ENCODE peak calls at places on chromosomes 11 and 22, in eight cellular contexts. H, V, X, P, O, D, N and Y are unnamed samples. For H3K4me1, the result is how much of the 10 kb centered on the place peaks cover.

GRCh38 chr11:68666854-68667253 is 17.5 kb upstream of the GAL start:
- DNase-seq in P (peak), X (no peak), D (no peak), H (no peak), N (no peak), O (no peak), V (no peak), Y (no peak)

GRCh38 chr11:126277780-126278179 is 5.1 kb upstream of the TIRAP start:
- DNase-seq in D (no peak), P (no peak), V (no peak), N (no peak), H (no peak), O (no peak), X (no peak), Y (no peak)

GRCh38 chr11:97072420-97072819 is 682.6 kb downstream of the JRKL start:
- DNase-seq in X (no peak), N (no peak), P (no peak), H (no peak), V (no peak), D (no peak), O (no peak), Y (no peak)

GRCh38 chr11:74282863-74283484 is 28.5 kb downstream of the P4HA3 start:
- DNase-seq in X (no peak), V (no peak), D (no peak), N (no peak), O (no peak), H (no peak), P (no peak), Y (no peak)

GRCh38 chr22:29040385-29041275 is 21.0 kb downstream of the C22orf31 start:
- DNase-seq in N (peak), V (no peak), X (no peak), H (peak), D (no peak), P (peak), O (peak), Y (peak)

GRCh38 chr22:42072606-42073330 is 1.3 kb upstream of the PHETA2 start:
- DNase-seq in P (no peak), O (no peak), D (no peak), V (no peak), X (no peak), N (no peak), H (no peak), Y (no peak)

GRCh38 chr11:69207165-69207889 is 51.6 kb downstream of the SMIM38 start:
- DNase-seq in N (no peak), V (no peak), O (no peak), X (no peak), H (no peak), D (peak), P (no peak), Y (no peak)

GRCh38 chr22:20238567-20239062 is 29.5 kb downstream of the RTN4R start:
- DNase-seq in H (peak), N (peak), X (peak), D (peak), V (no peak), O (peak), P (peak), Y (peak)

GRCh38 chr11:95095858-95096587 is 6.4 kb downstream of the ENDOD1 start:
- DNase-seq in H (no peak), O (no peak), V (no peak), X (no peak), N (no peak), D (no peak), P (no peak), Y (no peak)

GRCh38 chr11:122751298-122752070 is 86.8 kb upstream of the CRTAM start:
- DNase-seq in O (no peak), V (no peak), H (no peak), X (no peak), N (no peak), P (no peak), D (no peak), Y (no peak)

GRCh38 chr11:3085052-3085451 is 27.8 kb upstream of the CARS1 start:
- DNase-seq in V (no peak), N (no peak), H (no peak), X (no peak), D (no peak), P (no peak), O (no peak), Y (no peak)

GRCh38 chr22:17906978-17907730 is 117.2 kb downstream of the MICAL3 start:
- DNase-seq in O (no peak), P (no peak), V (no peak), H (no peak), X (no peak), N (no peak), D (no peak), Y (no peak)

GRCh38 chr11:124481365-124482323 is 36.1 kb upstream of the OR8B8 start:
- DNase-seq in P (peak), X (peak), O (peak), D (no peak), H (no peak), N (peak), V (no peak), Y (peak)

GRCh38 chr11:115872418-115872817 is 368.2 kb upstream of the CADM1 start:
- DNase-seq in H (no peak), P (no peak), V (no peak), N (no peak), O (no peak), X (no peak), D (no peak), Y (no peak)

GRCh38 chr11:96465537-96465936 is 75.7 kb downstream of the JRKL start:
- DNase-seq in D (no peak), V (no peak), P (no peak), O (no peak), X (no peak), H (no peak), N (peak), Y (no peak)

DNA sequence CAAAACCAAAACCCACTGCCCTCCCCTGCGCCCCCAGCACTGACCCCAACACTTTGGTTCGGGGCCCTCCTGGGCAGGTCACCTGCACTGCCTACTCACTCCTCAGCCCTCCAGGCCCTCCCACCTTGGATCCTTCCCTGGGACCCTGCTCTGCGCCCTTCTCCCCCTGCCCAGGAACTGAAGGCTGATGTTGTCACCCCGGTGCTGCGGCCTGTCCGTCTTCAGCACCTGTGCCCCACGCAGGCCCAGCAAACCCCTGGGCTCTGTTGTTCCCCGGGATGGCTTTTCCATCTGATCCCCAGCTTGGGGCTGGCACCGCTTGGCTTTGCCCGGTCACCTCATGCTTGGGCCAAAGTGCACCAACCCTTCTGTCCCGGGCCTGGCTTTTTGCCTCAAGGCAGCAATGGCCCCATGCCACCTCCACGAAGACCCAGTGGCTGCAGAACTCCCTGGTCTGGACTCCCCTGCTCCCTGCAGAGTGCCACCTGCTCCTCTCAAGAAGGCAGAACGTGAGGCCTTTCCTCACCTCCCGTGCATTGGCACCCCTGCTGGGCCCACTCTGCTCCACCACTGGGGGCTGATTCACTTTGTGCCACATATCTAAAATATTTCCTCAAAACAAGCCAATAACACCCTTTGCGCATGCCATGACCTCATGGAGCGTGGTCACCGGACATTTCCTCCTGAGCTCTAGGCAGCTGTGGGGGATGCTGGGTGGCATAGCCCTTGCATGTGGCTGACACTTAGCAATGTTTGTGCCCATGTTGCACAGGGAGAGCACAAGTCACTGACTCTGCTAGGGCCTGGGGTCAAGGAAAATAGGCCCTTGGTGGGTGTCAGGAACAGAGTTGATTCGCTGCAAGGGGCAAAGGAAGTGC is 8.8 kb downstream of the PPM1F start:
- DNase-seq in V (no peak), H (no peak), X (no peak), P (no peak), D (no peak), O (no peak), N (no peak), Y (no peak)
- H3K4me1 ChIP-seq in V (half or more), H (under half), X (under half), P (under half), D (half or more), O (under half), N (half or more), Y (under half)

DNA sequence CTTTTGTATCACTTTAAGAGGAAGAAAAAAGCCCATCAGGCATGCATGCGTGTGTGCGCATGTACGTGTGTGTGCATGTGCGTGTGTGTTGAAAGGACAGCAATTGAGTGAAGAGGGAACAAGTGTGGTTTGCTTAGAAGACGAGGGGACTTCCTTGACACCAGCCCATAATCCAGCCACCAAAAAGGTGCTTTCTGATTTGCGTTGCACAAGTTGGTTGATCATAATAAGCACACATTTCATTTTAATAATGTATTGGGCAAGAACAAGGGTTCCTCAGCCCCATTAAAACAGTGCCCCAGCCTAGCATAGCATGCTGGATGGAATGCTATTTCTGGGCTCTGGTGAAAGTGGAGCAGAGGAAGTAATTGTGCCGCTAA is 493.1 kb downstream of the MIAT start:
- DNase-seq in P (no peak), O (no peak), X (no peak), H (no peak), N (no peak), D (no peak), V (no peak), Y (no peak)
- H3K4me1 ChIP-seq in P (under half), O (under half), X (under half), H (under half), N (under half), D (under half), V (under half), Y (under half)

DNA sequence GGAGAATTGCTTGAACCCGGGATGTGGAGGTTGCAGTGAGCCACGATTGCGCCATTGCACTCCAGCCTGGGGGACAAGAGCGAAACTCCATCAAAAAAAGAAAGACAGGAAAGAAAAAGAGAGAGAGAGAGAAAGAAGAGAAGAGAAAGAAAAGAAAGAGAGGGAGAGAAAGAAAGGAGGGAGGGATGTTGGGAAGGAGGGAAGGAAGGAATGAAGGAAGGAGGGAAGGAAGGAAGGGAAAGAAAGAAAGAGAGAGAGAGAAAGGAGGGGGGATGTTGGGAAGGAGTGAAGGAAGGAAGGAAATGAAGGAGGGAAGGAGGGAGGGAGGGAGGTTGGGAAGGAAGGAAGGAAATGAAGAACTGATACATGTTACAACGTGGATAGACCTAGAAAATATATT is 12.3 kb upstream of the SPINDOC start:
- DNase-seq in O (no peak), X (no peak), H (no peak), N (no peak), D (no peak), V (no peak), P (no peak), Y (no peak)
- H3K4me1 ChIP-seq in O (under half), X (under half), H (under half), N (under half), D (under half), V (under half), P (under half), Y (under half)

GRCh38 chr22:41052661-41053490 is 39.5 kb upstream of the EP300 start:
- DNase-seq in D (no peak), V (no peak), H (no peak), N (no peak), X (no peak), O (peak), P (peak), Y (no peak)

GRCh38 chr22:41050873-41051272 is 41.5 kb upstream of the EP300 start:
- DNase-seq in P (no peak), X (no peak), V (no peak), H (no peak), N (no peak), D (no peak), O (no peak), Y (no peak)

GRCh38 chr22:41043727-41044126 is 48.7 kb upstream of the EP300 start:
- DNase-seq in H (no peak), N (no peak), X (no peak), V (no peak), O (no peak), P (no peak), D (no peak), Y (no peak)

GRCh38 chr22:41047741-41048140 is 44.7 kb upstream of the EP300 start:
- DNase-seq in H (no peak), X (no peak), O (no peak), V (no peak), D (no peak), N (no peak), P (no peak), Y (no peak)

GRCh38 chr22:41048791-41049717 is 43.3 kb upstream of the EP300 start:
- DNase-seq in D (peak), X (no peak), O (peak), N (peak), H (peak), P (peak), V (no peak), Y (peak)
- H3K4me1 ChIP-seq in D (under half), X (under half), O (under half), N (under half), H (under half), P (under half), V (under half), Y (under half)

DNA sequence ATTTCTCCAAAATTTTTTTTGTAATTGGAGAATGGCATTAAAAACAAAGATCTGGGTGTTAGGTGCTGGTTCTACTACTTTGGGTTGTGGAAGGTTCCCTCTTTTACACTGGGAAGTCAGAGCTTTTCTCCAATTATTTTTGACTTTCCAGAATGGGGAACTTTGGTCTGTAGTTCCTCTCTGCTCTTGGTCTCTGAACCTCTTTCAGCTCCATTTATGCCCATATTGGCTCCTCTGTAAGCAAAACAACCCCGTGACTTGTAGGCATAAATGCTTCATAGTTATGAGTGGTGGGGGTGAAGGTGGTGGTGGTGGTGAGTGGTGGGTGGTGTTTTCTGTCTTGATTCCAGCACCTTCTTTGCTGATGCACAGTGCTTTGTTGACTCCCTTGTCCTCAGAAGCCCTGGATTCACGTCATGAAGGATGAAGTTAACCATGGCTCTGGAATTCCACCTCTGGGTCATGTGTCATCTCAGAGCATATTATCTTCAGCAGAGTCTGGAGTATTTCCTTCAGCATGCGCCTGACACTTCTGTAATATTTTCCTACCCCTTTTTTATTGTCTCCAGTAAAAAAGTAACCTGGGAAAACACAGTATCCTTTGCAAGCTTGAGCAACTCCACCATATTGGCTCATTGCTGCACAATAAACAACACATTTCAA is 24.2 kb upstream of the GRK3 start:
- DNase-seq in H (no peak), D (no peak), O (no peak), N (no peak), V (no peak), P (peak), X (no peak), Y (no peak)
- H3K4me1 ChIP-seq in H (under half), D (under half), O (under half), N (under half), V (under half), P (under half), X (under half), Y (under half)

GRCh38 chr11:12005476-12005875 is 3.0 kb downstream of the DKK3 start:
- DNase-seq in X (no peak), O (no peak), D (no peak), N (no peak), V (no peak), H (no peak), P (no peak), Y (no peak)

GRCh38 chr11:12008790-12009616 is 577 bp upstream of the DKK3 start:
- DNase-seq in N (peak), X (peak), O (peak), H (peak), V (no peak), P (peak), D (peak), Y (peak)

GRCh38 chr11:12006552-12007229 is 1.7 kb downstream of the DKK3 start:
- DNase-seq in H (no peak), V (no peak), X (no peak), O (no peak), N (no peak), P (no peak), D (no peak), Y (no peak)

GRCh38 chr11:12007769-12008737 is at the start of gene DKK3:
- DNase-seq in V (no peak), H (peak), N (peak), O (no peak), P (peak), X (no peak), D (no peak), Y (no peak)

GRCh38 chr11:12007230-12007593 is 1.2 kb downstream of the DKK3 start:
- DNase-seq in X (no peak), O (no peak), D (no peak), V (no peak), H (no peak), N (no peak), P (no peak), Y (no peak)
- H3K4me1 ChIP-seq in X (under half), O (under half), D (under half), V (half or more), H (under half), N (under half), P (under half), Y (under half)

GRCh38 chr11:118615282-118615979 is 8.0 kb downstream of the PHLDB1 start:
- DNase-seq in O (peak), H (peak), N (no peak), V (no peak), D (peak), X (no peak), P (no peak), Y (peak)
- H3K4me1 ChIP-seq in O (under half), H (half or more), N (half or more), V (half or more), D (half or more), X (half or more), P (half or more), Y (under half)